ENCODE peak calls at places on chromosome 17, in five cellular contexts. T, V, Y, A and H are unnamed samples.

GRCh38 chr17:83201206-83202001 is 122.0 kb downstream of the METRNL start:
- DNase-seq in V (no peak), T (no peak), A (no peak), Y (no peak), H (no peak)

GRCh38 chr17:7290166-7290565 is 4.3 kb downstream of the YBX2 start:
- DNase-seq in A (no peak), T (no peak), V (no peak), Y (no peak), H (no peak)

GRCh38 chr17:40901981-40902862 is 17.2 kb upstream of the KRT20 start:
- DNase-seq in A (no peak), V (peak), Y (no peak), T (peak), H (no peak)

GRCh38 chr17:7238418-7239090 is 703 bp downstream of the PHF23 start:
- DNase-seq in Y (peak), T (no peak), A (peak), V (no peak), H (peak)

GRCh38 chr17:29074488-29074887 is 31.5 kb downstream of the PIPOX start:
- DNase-seq in A (no peak), T (no peak), V (no peak), Y (no peak), H (no peak)

GRCh38 chr17:78817123-78817522 is 23.5 kb downstream of the USP36 start:
- DNase-seq in Y (peak), V (no peak), A (peak), T (no peak), H (peak)

GRCh38 chr17:3755335-3756030 is 31.8 kb downstream of the HASPIN start:
- DNase-seq in Y (no peak), T (no peak), V (no peak), A (no peak), H (no peak)

GRCh38 chr17:81673561-81674258 is 7.2 kb downstream of the CCDC137 start:
- DNase-seq in V (no peak), A (no peak), T (no peak), Y (no peak), H (no peak)

GRCh38 chr17:41813699-41814124 is 908 bp downstream of the FKBP10 start:
- DNase-seq in T (no peak), Y (no peak), V (no peak), A (no peak), H (no peak)

GRCh38 chr17:82225368-82226029 is 3.3 kb upstream of the SLC16A3 start:
- DNase-seq in A (no peak), Y (no peak), V (no peak), T (no peak), H (no peak)

GRCh38 chr17:55263565-55264272 is 1.0 kb upstream of the HLF start:
- DNase-seq in Y (peak), V (no peak), T (no peak), A (peak), H (no peak)

GRCh38 chr17:38465420-38466345 is 37.4 kb downstream of the ARHGAP23 start:
- DNase-seq in A (no peak), T (peak), Y (no peak), V (peak), H (no peak)

GRCh38 chr17:12342609-12343248 is 322.1 kb downstream of the MAP2K4 start:
- DNase-seq in Y (no peak), V (peak), A (no peak), T (peak), H (no peak)

GRCh38 chr17:16877102-16877501 is 94.8 kb downstream of the TNFRSF13B start:
- DNase-seq in V (no peak), T (no peak), A (no peak), Y (no peak), H (no peak)

GRCh38 chr17:68456529-68457167 is 648 bp downstream of the WIPI1 start:
- DNase-seq in Y (no peak), V (peak), A (no peak), T (peak), H (no peak)

GRCh38 chr17:79919164-79919585 is 79.9 kb upstream of the CBX4 start:
- DNase-seq in T (peak), Y (no peak), A (no peak), V (no peak), H (no peak)

GRCh38 chr17:79391808-79392233 is 219.0 kb downstream of the RBFOX3 start:
- DNase-seq in A (peak), V (peak), T (peak), Y (peak), H (peak)

GRCh38 chr17:40371261-40371929 is 6.9 kb upstream of the GJD3 start:
- DNase-seq in V (no peak), T (no peak), Y (no peak), A (peak), H (peak)

GRCh38 chr17:45332989-45333701 is 16.3 kb upstream of the MAP3K14 start:
- DNase-seq in V (no peak), T (no peak), Y (no peak), A (no peak), H (no peak)